ENCODE peak calls at places on chromosomes 11 and 22, in four cellular contexts. Q, R, C and N are unnamed samples.

GRCh38 chr22:46033256-46034200 is 56.6 kb upstream of the WNT7B start:
- DNase-seq in Q (no peak), R (no peak), C (no peak), N (no peak)

GRCh38 chr22:23175817-23176644 is 4.3 kb upstream of the BCR start:
- DNase-seq in Q (no peak), R (no peak), C (no peak), N (no peak)

GRCh38 chr11:19460718-19461405 is 220.1 kb upstream of the E2F8 start:
- DNase-seq in Q (no peak), R (no peak), C (no peak), N (no peak)

GRCh38 chr11:61041755-61042518 is 60.4 kb upstream of the CD5 start:
- DNase-seq in Q (no peak), R (peak; percentile 21), C (no peak), N (no peak)

GRCh38 chr11:62648967-62649364 is 2.6 kb upstream of the GANAB start:
- DNase-seq in Q (no peak), R (no peak), C (no peak), N (no peak)

GRCh38 chr11:91837649-91838330 is 386.8 kb upstream of the FAT3 start:
- DNase-seq in Q (no peak), R (no peak), C (no peak), N (no peak)

GRCh38 chr11:93169950-93170561 is 27.7 kb downstream of the SLC36A4 start:
- DNase-seq in Q (no peak), R (no peak), C (no peak), N (peak; percentile 24)

GRCh38 chr11:37988031-37988430 is 1390.0 kb upstream of the RAG2 start:
- DNase-seq in Q (no peak), R (no peak), C (no peak), N (no peak)

GRCh38 chr11:63906585-63906984 is 10.4 kb downstream of the RCOR2 start:
- DNase-seq in Q (no peak), R (no peak), C (peak; percentile 71), N (no peak)

GRCh38 chr22:24205438-24206189 is 24.3 kb downstream of the SUSD2 start:
- DNase-seq in Q (no peak), R (no peak), C (no peak), N (no peak)

GRCh38 chr22:40665312-40665711 is 14.0 kb upstream of the MCHR1 start:
- DNase-seq in Q (no peak), R (no peak), C (no peak), N (no peak)

GRCh38 chr11:15197696-15198095 is 83.0 kb downstream of the INSC start:
- DNase-seq in Q (no peak), R (no peak), C (no peak), N (no peak)

GRCh38 chr11:110028904-110029303 is 64.3 kb upstream of the ZC3H12C start:
- DNase-seq in Q (no peak), R (no peak), C (no peak), N (no peak)

GRCh38 chr22:37457093-37457893 is 28.9 kb downstream of the MFNG start:
- DNase-seq in Q (peak; percentile 70), R (peak; percentile 56), C (peak; percentile 83), N (peak; percentile 60)

GRCh38 chr11:130653838-130654601 is 205.6 kb downstream of the ADAMTS15 start:
- DNase-seq in Q (no peak), R (no peak), C (no peak), N (no peak)

GRCh38 chr11:47356998-47357329 is 4.5 kb upstream of the MYBPC3 start:
- DNase-seq in Q (no peak), R (no peak), C (no peak), N (no peak)

DNA sequence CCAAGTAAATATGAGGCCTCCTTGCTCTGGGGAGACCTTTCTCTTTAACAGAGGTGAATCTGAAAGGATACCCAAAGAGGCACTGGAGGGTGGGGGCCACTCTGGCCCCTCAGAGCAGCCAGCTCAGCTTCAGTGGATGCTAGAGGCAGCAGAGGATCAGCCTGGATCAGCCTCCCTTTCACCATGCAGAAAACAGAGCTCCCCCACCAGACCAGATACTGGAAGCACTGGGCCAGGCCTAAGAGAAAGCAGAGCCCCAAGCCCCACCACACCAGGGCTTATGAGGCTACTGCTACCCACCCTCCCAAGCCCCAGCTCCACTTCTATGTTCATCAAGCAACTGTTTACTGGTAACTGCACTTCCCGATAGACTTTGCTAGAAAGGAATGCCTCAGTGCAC is 4.0 kb upstream of the SLC43A3 start:
- DNase-seq in Q (no peak), R (no peak), C (no peak), N (no peak)
- TF ChIP-seq USF2 in Q (no peak), R (no peak), C (no peak), N (no peak)

GRCh38 chr11:2537896-2538855 is 93.4 kb downstream of the KCNQ1 start:
- DNase-seq in Q (no peak), R (no peak), C (no peak), N (no peak)
- TF ChIP-seq RNF2 in Q (no peak), R (no peak), C (no peak), N (no peak)

GRCh38 chr11:9169595-9170295 is 78.3 kb upstream of the SCUBE2 start:
- DNase-seq in Q (no peak), R (no peak), C (no peak), N (no peak)

GRCh38 chr11:9176136-9176535 is 84.7 kb upstream of the SCUBE2 start:
- DNase-seq in Q (no peak), R (no peak), C (no peak), N (no peak)

GRCh38 chr11:9172394-9172793 is 81.0 kb upstream of the SCUBE2 start:
- DNase-seq in Q (no peak), R (no peak), C (no peak), N (no peak)

DNA sequence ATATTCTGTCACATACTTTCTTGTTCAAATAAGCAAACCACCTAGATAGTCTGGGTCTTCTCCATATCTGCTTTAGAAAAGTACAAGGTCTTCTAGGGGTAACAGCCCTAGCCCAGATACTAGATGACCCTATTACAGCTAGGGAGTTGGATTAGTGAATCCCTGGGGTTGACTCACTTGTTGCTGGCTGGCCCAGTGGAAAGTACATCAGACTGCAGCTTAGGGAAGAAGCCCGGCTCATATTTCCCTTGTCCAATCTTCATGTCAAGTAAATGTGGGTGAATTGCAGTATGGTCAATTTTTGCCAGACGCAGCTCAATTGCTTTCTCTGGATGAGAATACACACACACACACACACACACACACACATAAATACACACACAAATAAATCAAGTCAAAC is 79.1 kb upstream of the SCUBE2 start:
- DNase-seq in Q (no peak), R (no peak), C (no peak), N (no peak)
- TF ChIP-seq USF2 in Q (no peak), R (no peak), C (no peak), N (no peak)

DNA sequence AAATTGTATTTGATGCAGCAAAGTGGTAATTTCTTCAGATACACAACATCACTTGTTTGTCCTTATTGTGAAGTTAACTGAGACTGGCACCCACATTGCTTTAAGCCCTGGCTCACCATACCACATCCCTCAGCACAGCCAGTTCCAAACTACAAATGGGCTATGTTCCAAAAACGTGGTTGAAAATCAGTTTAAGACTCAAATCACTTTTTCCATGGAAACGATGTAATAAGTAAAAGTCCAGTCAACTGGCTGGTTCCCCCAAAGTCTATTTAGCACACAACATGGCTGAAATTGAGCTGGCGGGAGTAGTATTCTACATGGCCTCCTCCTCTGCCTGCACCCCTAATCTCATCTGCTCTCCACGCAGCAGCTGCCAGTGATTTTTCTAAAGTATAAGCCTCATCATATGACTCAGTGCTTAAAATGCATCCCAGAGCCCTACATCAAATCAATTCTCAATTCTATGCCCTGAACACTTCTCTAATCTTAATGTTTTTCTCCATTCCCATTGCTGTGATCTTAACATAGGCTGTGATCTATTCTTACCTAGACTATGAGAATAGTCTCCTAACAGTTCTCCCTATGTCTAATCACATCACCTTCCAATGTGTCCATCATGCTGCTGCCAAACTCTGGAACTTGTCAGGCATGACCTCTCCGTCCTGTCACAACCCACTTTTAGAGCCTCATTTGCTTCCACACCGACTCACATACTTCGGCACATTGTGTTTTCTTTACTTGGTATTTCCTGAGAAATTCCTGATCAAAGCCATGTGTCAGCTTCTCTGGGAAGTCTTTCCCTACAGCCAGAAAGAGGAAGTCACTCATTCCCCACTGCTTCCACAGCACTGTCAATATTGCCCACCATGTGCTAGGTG is 40.7 kb upstream of the BIRC3 start:
- DNase-seq in Q (no peak), R (no peak), C (no peak), N (no peak)
- TF ChIP-seq RNF2 in Q (no peak), R (no peak), C (no peak), N (no peak)

GRCh38 chr11:94675788-94676187 is 92.4 kb upstream of the AMOTL1 start:
- DNase-seq in Q (no peak), R (no peak), C (no peak), N (no peak)

GRCh38 chr11:94675239-94675638 is 92.9 kb upstream of the AMOTL1 start:
- DNase-seq in Q (no peak), R (no peak), C (no peak), N (no peak)

GRCh38 chr11:94673353-94673752 is 94.8 kb upstream of the AMOTL1 start:
- DNase-seq in Q (no peak), R (no peak), C (no peak), N (no peak)

GRCh38 chr11:94672636-94673035 is 95.5 kb upstream of the AMOTL1 start:
- DNase-seq in Q (no peak), R (no peak), C (no peak), N (no peak)

DNA sequence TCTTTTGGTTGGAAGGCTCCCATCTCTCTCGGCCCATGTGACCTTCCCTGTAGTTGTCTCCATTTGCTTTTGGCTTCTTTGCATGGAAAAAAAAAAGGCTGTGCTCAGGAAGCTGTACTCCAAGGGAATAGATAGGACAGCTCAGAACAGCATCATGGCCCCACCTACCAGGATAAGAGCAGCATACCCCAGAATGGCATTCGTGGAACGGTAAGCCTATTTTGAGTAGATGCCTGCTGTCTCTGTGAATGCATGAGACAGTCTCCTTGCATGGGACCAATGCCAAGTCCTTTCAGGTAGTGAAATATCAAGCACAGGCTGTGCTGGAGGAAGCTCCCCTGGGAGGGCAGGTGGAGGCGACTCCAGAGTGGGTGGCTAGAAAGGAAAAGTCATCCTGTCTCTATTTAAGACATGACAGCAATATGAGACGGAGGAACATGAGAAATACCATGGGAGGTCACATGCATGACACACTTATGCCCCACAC is 94.1 kb upstream of the AMOTL1 start:
- DNase-seq in Q (no peak), R (no peak), C (no peak), N (no peak)
- TF ChIP-seq USF2 in Q (no peak), R (no peak), C (no peak), N (no peak)

GRCh38 chr11:72000591-72000867 is 1.8 kb downstream of the IL18BP start:
- DNase-seq in Q (no peak), R (no peak), C (no peak), N (no peak)

GRCh38 chr11:71999813-72000590 is 1.3 kb downstream of the IL18BP start:
- DNase-seq in Q (no peak), R (no peak), C (peak; percentile 46), N (no peak)

GRCh38 chr11:72001834-72002591 is 3.3 kb downstream of the IL18BP start:
- DNase-seq in Q (no peak), R (no peak), C (no peak), N (no peak)

GRCh38 chr11:72002841-72003775 is 4.4 kb downstream of the IL18BP start:
- DNase-seq in Q (no peak), R (no peak), C (peak; percentile 52), N (no peak)

GRCh38 chr11:72001255-72001654 is 2.5 kb downstream of the IL18BP start:
- DNase-seq in Q (no peak), R (no peak), C (no peak), N (no peak)
- TF ChIP-seq RNF2 in Q (no peak), R (no peak), C (no peak), N (no peak)

DNA sequence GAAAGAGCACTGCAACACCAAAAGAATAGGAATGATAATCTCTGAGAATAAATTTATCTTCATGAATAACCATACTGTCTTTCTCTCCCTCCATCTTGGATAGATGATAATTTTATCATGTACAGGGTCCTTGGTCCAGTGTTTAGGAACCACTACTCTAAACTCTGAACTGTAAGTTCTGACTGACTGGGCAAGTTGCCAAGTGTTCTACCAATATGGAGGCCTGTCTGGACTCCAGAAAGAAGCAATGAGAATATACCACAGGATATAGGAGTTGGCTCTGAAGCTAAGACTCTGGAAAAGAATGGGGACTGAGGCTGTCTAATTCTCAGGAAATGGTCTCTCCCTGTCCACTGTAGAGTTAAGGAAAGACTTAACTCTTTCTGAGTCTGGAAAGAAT is 1.5 kb downstream of the FHIP1B start:
- DNase-seq in Q (no peak), R (no peak), C (no peak), N (no peak)
- TF ChIP-seq USF2 in Q (no peak), R (no peak), C (no peak), N (no peak)